ENCODE peak calls at places on chromosomes 6 and 20, in five cellular contexts. I is A549, Q is GM12878, D is H1, C is K562. H is an unnamed sample.

GRCh38 chr6:1103945-1104623 is 207.8 kb upstream of the FOXQ1 start:
- DNase-seq in D (no peak), C (no peak), Q (no peak), I (no peak), H (no peak)

GRCh38 chr6:75098709-75099108 is 107.1 kb downstream of the COL12A1 start:
- DNase-seq in D (no peak), C (no peak), I (peak; percentile 35), Q (no peak), H (peak; percentile 3)

GRCh38 chr6:2979819-2980464 is 8.6 kb upstream of the SERPINB6 start:
- DNase-seq in D (no peak), I (no peak), C (no peak), Q (no peak), H (no peak)

GRCh38 chr20:39112196-39112743 is 150.1 kb downstream of the DHX35 start:
- DNase-seq in Q (no peak), I (peak; percentile 88), C (peak; percentile 69), D (peak; percentile 73), H (peak; percentile 65)

GRCh38 chr6:55957961-55958422 is 82.6 kb upstream of the BMP5 start:
- DNase-seq in C (no peak), I (no peak), D (no peak), Q (no peak), H (no peak)

GRCh38 chr6:14861491-14861943 is 384.4 kb upstream of the JARID2 start:
- DNase-seq in I (no peak), C (peak; percentile 28), D (peak; percentile 62), Q (no peak), H (no peak)

GRCh38 chr6:55636406-55637102 is 57.6 kb upstream of the HMGCLL1 start:
- DNase-seq in D (no peak), C (no peak), I (peak; percentile 25), Q (no peak), H (no peak)

GRCh38 chr20:4090756-4091331 is 75.5 kb upstream of the RNF24 start:
- DNase-seq in D (peak; percentile 39), I (peak; percentile 31), C (peak; percentile 27), Q (no peak), H (peak; percentile 76)

GRCh38 chr6:22888147-22888831 is 318.9 kb downstream of the HDGFL1 start:
- DNase-seq in C (no peak), Q (no peak), I (no peak), D (no peak), H (no peak)

GRCh38 chr6:30163090-30163917 is at the start of gene TRIM15:
- DNase-seq in D (no peak), Q (no peak), C (no peak), I (no peak), H (peak; percentile 90)

GRCh38 chr20:25197173-25197869 is 1.8 kb downstream of the ENTPD6 start:
- DNase-seq in D (no peak), C (no peak), I (no peak), Q (no peak), H (no peak)

GRCh38 chr20:4226330-4227084 is 211.1 kb upstream of the RNF24 start:
- DNase-seq in D (no peak), C (no peak), Q (no peak), I (no peak), H (no peak)

GRCh38 chr6:108594640-108595039 is 33.9 kb downstream of the FOXO3 start:
- DNase-seq in I (no peak), D (no peak), C (no peak), Q (no peak), H (no peak)

GRCh38 chr6:53992522-53992921 is 118.7 kb upstream of the MLIP start:
- DNase-seq in D (no peak), I (no peak), C (no peak), Q (no peak), H (no peak)

GRCh38 chr20:1465470-1466210 is 1.0 kb downstream of the NSFL1C start:
- DNase-seq in Q (no peak), I (no peak), C (no peak), D (peak; percentile 11), H (no peak)

GRCh38 chr20:20832715-20833114 is 120.3 kb upstream of the RALGAPA2 start:
- DNase-seq in I (no peak), C (no peak), D (no peak), Q (no peak), H (no peak)

GRCh38 chr6:157825243-157825904 is 2.3 kb downstream of the SNX9 start:
- DNase-seq in C (no peak), I (no peak), Q (no peak), D (no peak), H (peak; percentile 28)

GRCh38 chr6:13702809-13703302 is 8.8 kb downstream of the RANBP9 start:
- DNase-seq in I (no peak), D (no peak), C (no peak), Q (no peak), H (no peak)

GRCh38 chr6:148996815-148997214 is 250.0 kb downstream of the UST start:
- DNase-seq in C (no peak), D (no peak), I (no peak), Q (no peak), H (no peak)

GRCh38 chr20:41178904-41179432 is 41.6 kb downstream of the PLCG1 start:
- DNase-seq in C (no peak), I (no peak), Q (no peak), D (peak; percentile 46), H (no peak)

GRCh38 chr6:36820700-36821580 is 18.3 kb downstream of the CPNE5 start:
- DNase-seq in I (no peak), Q (no peak), D (no peak), C (peak; percentile 84), H (no peak)

GRCh38 chr6:25369450-25370086 is 90.4 kb downstream of the CARMIL1 start:
- DNase-seq in C (no peak), Q (no peak), D (no peak), I (no peak), H (peak; percentile 23)

GRCh38 chr20:3815703-3816315 is 4.5 kb upstream of the AP5S1 start:
- DNase-seq in D (no peak), I (no peak), Q (no peak), C (no peak), H (no peak)

GRCh38 chr6:17390276-17390675 is 3.1 kb upstream of the CAP2 start:
- DNase-seq in D (no peak), Q (no peak), C (no peak), I (no peak), H (no peak)

GRCh38 chr6:74187811-74188210 is 491.8 kb downstream of the CD109 start:
- DNase-seq in I (no peak), C (no peak), Q (no peak), D (no peak), H (no peak)

DNA sequence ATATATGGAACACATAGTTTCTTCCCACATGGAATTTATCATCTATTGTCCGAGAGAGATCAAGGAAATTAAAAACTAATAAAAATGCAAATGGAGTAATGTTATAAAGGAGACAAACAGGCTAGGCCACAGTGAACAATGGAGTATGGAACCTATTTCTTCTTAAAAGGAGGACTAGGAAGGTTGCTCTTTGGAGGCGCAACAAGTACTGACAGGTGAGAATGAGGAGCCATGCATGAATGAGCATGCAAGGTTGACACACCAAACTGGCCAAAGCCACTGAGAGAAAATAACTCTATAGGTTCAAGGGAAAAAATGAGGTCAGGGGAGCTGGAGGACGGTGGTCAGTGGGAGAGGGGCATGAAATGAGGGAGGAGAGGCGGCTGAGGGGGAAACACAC is 40.9 kb downstream of the PSMB1 start:
- DNase-seq in Q (no peak), C (no peak), I (no peak), D (no peak), H (no peak)
- TF ChIP-seq KDM1A in Q (no peak), C (no peak), I (no peak), D (no peak), H (no peak)

DNA sequence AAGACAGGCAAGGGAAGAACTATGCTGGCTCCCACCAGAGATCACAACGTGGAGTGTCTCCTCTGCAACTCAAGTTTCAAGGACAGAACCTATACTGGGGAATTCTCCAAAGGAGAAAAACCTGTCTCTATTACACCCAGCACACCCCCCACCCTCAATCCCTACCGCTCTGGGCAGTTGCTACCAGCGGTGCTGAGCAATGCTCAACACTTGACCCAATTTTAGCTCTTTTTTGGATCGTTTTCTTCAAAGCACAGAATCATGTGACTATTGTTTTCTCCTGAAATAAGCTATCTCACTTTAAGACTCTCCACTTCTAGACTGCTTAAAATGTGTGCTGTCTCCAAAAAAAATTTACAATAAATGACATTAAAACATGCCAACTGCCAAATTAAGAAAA is 23.3 kb downstream of the MAP7 start:
- DNase-seq in I (no peak), C (no peak), D (no peak), Q (no peak), H (no peak)
- TF ChIP-seq KDM1A in I (no peak), C (no peak), D (no peak), Q (no peak), H (no peak)

GRCh38 chr6:10418862-10419748 is 4.2 kb upstream of the TFAP2A start:
- DNase-seq in I (no peak), Q (no peak), C (peak; percentile 69), D (peak; percentile 85), H (no peak)
- TF ChIP-seq KDM1A in I (no peak), Q (no peak), C (no peak), D (no peak), H (no peak)

DNA sequence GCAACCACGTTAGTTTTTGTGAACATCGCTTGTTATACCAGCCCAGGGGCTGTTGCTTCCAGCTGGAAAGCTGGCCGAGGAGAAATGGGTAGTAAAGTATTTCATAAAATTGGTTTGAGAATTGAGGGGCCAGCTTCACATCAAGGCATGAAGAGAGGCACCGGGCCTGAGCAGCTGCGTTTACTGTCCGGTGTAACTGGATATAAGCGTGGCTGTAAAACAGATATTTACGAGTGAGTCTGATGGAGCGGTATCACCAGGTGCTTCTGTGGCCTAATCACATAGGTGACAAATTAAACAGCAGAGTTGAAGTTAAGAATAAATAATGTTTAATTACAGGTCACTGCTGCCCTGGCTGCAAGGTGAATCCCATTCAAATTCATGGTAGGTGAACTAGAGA is 274.9 kb downstream of the BMP7 start:
- DNase-seq in D (no peak), C (no peak), I (no peak), Q (no peak), H (no peak)
- TF ChIP-seq KDM1A in D (no peak), C (no peak), I (no peak), Q (no peak), H (no peak)

GRCh38 chr6:100468966-100469859 is 4.5 kb upstream of the SIM1 start:
- DNase-seq in Q (no peak), D (peak; percentile 64), I (no peak), C (no peak), H (no peak)
- TF ChIP-seq KDM1A in Q (no peak), D (no peak), I (no peak), C (no peak), H (no peak)

DNA sequence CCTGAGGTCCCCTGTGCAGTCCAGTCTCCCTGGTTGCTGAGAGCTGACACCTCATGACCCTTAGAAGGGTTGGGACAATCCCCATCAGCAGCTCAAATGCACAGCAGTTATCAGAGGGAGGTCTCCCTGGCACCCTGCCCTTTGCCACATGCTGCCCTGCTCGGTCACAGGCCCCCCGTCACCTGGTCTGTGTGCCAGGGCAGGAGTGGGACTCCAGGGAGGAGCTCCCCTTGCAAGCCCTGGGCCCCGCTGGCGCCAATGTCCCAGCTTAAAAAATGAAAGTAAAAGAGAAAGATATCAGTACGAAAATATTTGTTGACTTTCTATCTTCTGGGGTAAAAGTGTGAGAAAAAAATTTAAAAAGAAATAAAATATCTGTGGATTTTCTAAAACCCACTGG is 68.1 kb upstream of the SLC22A16 start:
- DNase-seq in D (no peak), I (no peak), Q (no peak), C (no peak), H (no peak)
- TF ChIP-seq KDM1A in D (no peak), I (no peak), Q (no peak), C (no peak), H (no peak)

GRCh38 chr20:56781108-56781739 is 152.1 kb downstream of the TFAP2C start:
- DNase-seq in D (no peak), I (no peak), C (no peak), Q (no peak), H (no peak)
- TF ChIP-seq KDM1A in D (no peak), I (no peak), C (no peak), Q (no peak), H (no peak)

GRCh38 chr6:133567656-133568055 is 321.3 kb upstream of the TCF21 start:
- DNase-seq in I (no peak), Q (no peak), D (no peak), C (no peak), H (no peak)
- TF ChIP-seq KDM1A in I (no peak), Q (no peak), D (no peak), C (no peak), H (no peak)

H was measured in HepG2.